ENCODE peak calls at places on chromosomes 7 and 10, in six cellular contexts. I is H7, O is RWPE1, C is neural crest cell, G is BJ, X is SHP77. T is an unnamed sample.

GRCh38 chr10:32386623-32387022 is 39.7 kb upstream of the EPC1 start:
- DNase-seq in I (no peak), O (no peak), C (no peak), G (no peak), X (no peak), T (no peak)

GRCh38 chr10:61475449-61475873 is 22.3 kb upstream of the TMEM26 start:
- DNase-seq in I (no peak), O (peak), C (no peak), G (peak), X (no peak), T (no peak)

GRCh38 chr7:27714831-27715444 is 25.0 kb upstream of the TAX1BP1 start:
- DNase-seq in I (no peak), O (no peak), C (no peak), G (no peak), X (no peak), T (no peak)

GRCh38 chr7:157407512-157408257 is 70.9 kb downstream of the DNAJB6 start:
- DNase-seq in I (peak), O (no peak), C (no peak), G (no peak), X (no peak), T (no peak)

GRCh38 chr10:112176543-112176942 is 7.0 kb downstream of the GPAM start:
- DNase-seq in I (no peak), O (no peak), C (no peak), G (no peak), X (no peak), T (no peak)

GRCh38 chr10:96613565-96613964 is 26.8 kb upstream of the TM9SF3 start:
- DNase-seq in I (no peak), O (no peak), C (no peak), G (no peak), X (no peak), T (no peak)

GRCh38 chr7:67659066-67659465 is 662.4 kb downstream of the TYW1 start:
- DNase-seq in I (no peak), O (no peak), C (no peak), G (no peak), X (no peak), T (no peak)

GRCh38 chr7:36448781-36449379 is 59.2 kb downstream of the ANLN start:
- DNase-seq in I (no peak), O (no peak), C (no peak), G (no peak), X (no peak), T (no peak)

GRCh38 chr7:41045556-41046123 is 657.2 kb downstream of the INHBA start:
- DNase-seq in I (peak), O (peak), C (no peak), G (no peak), X (peak), T (no peak)

GRCh38 chr7:17302575-17303142 is 4.2 kb downstream of the AHR start:
- DNase-seq in I (no peak), O (no peak), C (no peak), G (no peak), X (peak), T (no peak)

GRCh38 chr10:15457382-15457781 is 86.3 kb upstream of the FAM171A1 start:
- DNase-seq in I (no peak), O (no peak), C (no peak), G (no peak), X (no peak), T (no peak)

GRCh38 chr10:89163265-89163995 is 43.7 kb downstream of the CH25H start:
- DNase-seq in I (no peak), O (peak), C (no peak), G (no peak), X (no peak), T (no peak)

GRCh38 chr10:102735065-102735562 is 8.6 kb upstream of the WBP1L start:
- DNase-seq in I (peak), O (no peak), C (no peak), G (no peak), X (no peak), T (no peak)

GRCh38 chr10:106973301-106973700 is 191.2 kb downstream of the SORCS1 start:
- DNase-seq in I (no peak), O (no peak), C (no peak), G (no peak), X (no peak), T (no peak)

GRCh38 chr7:43698461-43699255 is 30.7 kb downstream of the COA1 start:
- DNase-seq in I (no peak), O (no peak), C (no peak), G (no peak), X (no peak), T (no peak)

GRCh38 chr10:101094113-101094512 is 32.3 kb downstream of the KAZALD1 start:
- DNase-seq in I (peak), O (no peak), C (no peak), G (no peak), X (no peak), T (no peak)

GRCh38 chr10:91708174-91708861 is 75.4 kb upstream of the PPP1R3C start:
- DNase-seq in I (no peak), O (no peak), C (no peak), G (no peak), X (no peak), T (no peak)

GRCh38 chr7:137772748-137773147 is 74.0 kb downstream of the DGKI start:
- DNase-seq in I (no peak), O (no peak), C (no peak), G (peak), X (no peak), T (peak)

GRCh38 chr7:121341933-121342332 is 13.1 kb downstream of the WNT16 start:
- DNase-seq in I (no peak), O (no peak), C (no peak), G (no peak), X (no peak), T (no peak)

GRCh38 chr10:29806350-29806788 is 171.6 kb upstream of the SVIL start:
- DNase-seq in I (no peak), O (no peak), C (no peak), G (no peak), X (no peak), T (no peak)

GRCh38 chr10:96309631-96310358 is 5.6 kb downstream of the DNTT start:
- DNase-seq in I (peak), O (no peak), C (no peak), G (no peak), X (no peak), T (no peak)

GRCh38 chr10:121553455-121553854 is 44.8 kb downstream of the FGFR2 start:
- DNase-seq in I (no peak), O (peak), C (no peak), G (no peak), X (no peak), T (no peak)

GRCh38 chr7:39027491-39027890 is 49.8 kb downstream of the POU6F2 start:
- DNase-seq in I (no peak), O (no peak), C (no peak), G (no peak), X (no peak), T (no peak)

GRCh38 chr10:97892961-97893360 is 43.3 kb downstream of the GOLGA7B start:
- DNase-seq in I (no peak), O (no peak), C (no peak), G (no peak), X (no peak), T (no peak)

GRCh38 chr7:2921748-2922147 is 77.6 kb upstream of the GNA12 start:
- DNase-seq in I (peak), O (no peak), C (peak), G (no peak), X (peak), T (no peak)

GRCh38 chr10:24694086-24694485 is 29.6 kb downstream of the ARHGAP21 start:
- DNase-seq in I (no peak), O (no peak), C (no peak), G (no peak), X (no peak), T (peak)

GRCh38 chr10:132710036-132710686 is 75.8 kb downstream of the NKX6-2 start:
- DNase-seq in I (no peak), O (no peak), C (no peak), G (no peak), X (no peak), T (no peak)

GRCh38 chr10:36344816-36345215 is 702.7 kb upstream of the FZD8 start:
- DNase-seq in I (no peak), O (no peak), C (no peak), G (no peak), X (no peak), T (no peak)

GRCh38 chr7:26429168-26429567 is 137.5 kb downstream of the SNX10 start:
- DNase-seq in I (no peak), O (peak), C (no peak), G (no peak), X (no peak), T (no peak)

T was measured in GM04503.